ENCODE peak calls at places on chromosomes 16 and 17, in six cellular contexts. J is tibial nerve, W is nephron progenitor cell, E is kidney epithelial cell, C is choroid plexus epithelial cell, I is transverse colon. V is an unnamed sample.
A peak's percentile ranks its signal among the peaks of the same experiment; 100 is the strongest.

GRCh38 chr17:4001048-4001590 is 36.9 kb upstream of the ATP2A3 start:
- DNase-seq in J (no peak), E (no peak), W (no peak), C (no peak), I (no peak), V (no peak)

GRCh38 chr17:32335046-32335445 is 6.9 kb downstream of the C17orf75 start:
- DNase-seq in I (no peak), W (no peak), C (no peak), J (no peak), E (no peak), V (no peak)

GRCh38 chr17:5509482-5509881 is 23.1 kb downstream of the MIS12 start:
- DNase-seq in C (peak; percentile 48), W (no peak), J (no peak), E (no peak), I (no peak), V (peak; percentile 16)

GRCh38 chr17:64406321-64407200 is 15.9 kb upstream of the PECAM1 start:
- DNase-seq in J (no peak), E (no peak), I (no peak), C (peak; percentile 28), W (no peak), V (peak; percentile 47)

GRCh38 chr17:46121165-46121764 is 72.0 kb downstream of the KANSL1 start:
- DNase-seq in E (no peak), W (no peak), C (no peak), J (no peak), I (no peak), V (no peak)

GRCh38 chr16:31477220-31478216 is 5.4 kb upstream of the SLC5A2 start:
- DNase-seq in I (peak; percentile 92), C (no peak), W (peak; percentile 85), E (no peak), J (no peak), V (no peak)

GRCh38 chr17:50708050-50709000 is 611 bp upstream of the ANKRD40 start:
- DNase-seq in C (peak; percentile 59), E (no peak), J (no peak), I (no peak), W (no peak), V (no peak)

GRCh38 chr16:12580809-12581208 is 222.9 kb downstream of the CPPED1 start:
- DNase-seq in W (no peak), I (no peak), E (no peak), C (no peak), J (no peak), V (no peak)

GRCh38 chr17:54901230-54901847 is 687 bp downstream of the TOM1L1 start:
- DNase-seq in J (no peak), W (no peak), I (peak; percentile 28), E (peak; percentile 38), C (no peak), V (peak; percentile 96)

GRCh38 chr17:67401598-67402504 is 24.8 kb downstream of the PITPNC1 start:
- DNase-seq in E (no peak), C (no peak), W (no peak), J (no peak), I (no peak), V (no peak)

GRCh38 chr16:56203052-56203451 is 11.8 kb downstream of the GNAO1 start:
- DNase-seq in C (peak; percentile 9), E (no peak), J (no peak), I (peak; percentile 23), W (peak; percentile 21), V (peak; percentile 70)

GRCh38 chr17:16969931-16970906 is 1.7 kb downstream of the TNFRSF13B start:
- DNase-seq in J (no peak), C (no peak), I (peak; percentile 46), W (no peak), E (no peak), V (no peak)

GRCh38 chr17:48244121-48244711 is 136.7 kb downstream of the SNX11 start:
- DNase-seq in C (peak; percentile 31), W (no peak), I (peak; percentile 37), E (peak; percentile 69), J (no peak), V (no peak)

GRCh38 chr17:65588194-65588808 is 26.9 kb upstream of the AXIN2 start:
- DNase-seq in C (no peak), E (no peak), W (no peak), I (peak; percentile 78), J (no peak), V (no peak)

GRCh38 chr16:88284626-88285513 is 97.9 kb upstream of the ZNF469 start:
- DNase-seq in J (no peak), I (no peak), E (no peak), W (no peak), C (no peak), V (no peak)

GRCh38 chr17:77842906-77843249 is 115.6 kb upstream of the TNRC6C start:
- DNase-seq in E (no peak), J (no peak), C (no peak), W (no peak), I (no peak), V (no peak)

GRCh38 chr17:42131971-42132370 is 9.4 kb downstream of the HSPB9 start:
- DNase-seq in C (peak; percentile 35), J (no peak), I (no peak), W (no peak), E (no peak), V (no peak)

GRCh38 chr17:4881761-4882555 is 17.4 kb upstream of the C17orf107 start:
- DNase-seq in I (peak; percentile 80), E (no peak), C (peak; percentile 61), W (peak; percentile 65), J (no peak), V (peak; percentile 78)

GRCh38 chr17:49101054-49101534 is 31.5 kb upstream of the B4GALNT2 start:
- DNase-seq in W (no peak), C (peak; percentile 60), E (no peak), J (no peak), I (no peak), V (no peak)

GRCh38 chr17:7023576-7024401 is 939 bp downstream of the BCL6B start:
- DNase-seq in C (peak; percentile 92), J (peak; percentile 87), E (peak; percentile 51), I (peak; percentile 96), W (peak; percentile 94), V (peak; percentile 13)

GRCh38 chr17:77846531-77847085 is 111.9 kb upstream of the TNRC6C start:
- DNase-seq in E (no peak), J (no peak), W (no peak), I (no peak), C (no peak), V (no peak)

GRCh38 chr17:74008196-74008595 is 195.3 kb upstream of the RPL38 start:
- DNase-seq in W (no peak), I (peak; percentile 11), J (no peak), E (no peak), C (peak; percentile 2), V (peak; percentile 6)
- TF ChIP-seq CTCF in W (no peak), I (peak; percentile 10), J (no peak), E (no peak), C (peak; percentile 13), V (no peak)

DNA sequence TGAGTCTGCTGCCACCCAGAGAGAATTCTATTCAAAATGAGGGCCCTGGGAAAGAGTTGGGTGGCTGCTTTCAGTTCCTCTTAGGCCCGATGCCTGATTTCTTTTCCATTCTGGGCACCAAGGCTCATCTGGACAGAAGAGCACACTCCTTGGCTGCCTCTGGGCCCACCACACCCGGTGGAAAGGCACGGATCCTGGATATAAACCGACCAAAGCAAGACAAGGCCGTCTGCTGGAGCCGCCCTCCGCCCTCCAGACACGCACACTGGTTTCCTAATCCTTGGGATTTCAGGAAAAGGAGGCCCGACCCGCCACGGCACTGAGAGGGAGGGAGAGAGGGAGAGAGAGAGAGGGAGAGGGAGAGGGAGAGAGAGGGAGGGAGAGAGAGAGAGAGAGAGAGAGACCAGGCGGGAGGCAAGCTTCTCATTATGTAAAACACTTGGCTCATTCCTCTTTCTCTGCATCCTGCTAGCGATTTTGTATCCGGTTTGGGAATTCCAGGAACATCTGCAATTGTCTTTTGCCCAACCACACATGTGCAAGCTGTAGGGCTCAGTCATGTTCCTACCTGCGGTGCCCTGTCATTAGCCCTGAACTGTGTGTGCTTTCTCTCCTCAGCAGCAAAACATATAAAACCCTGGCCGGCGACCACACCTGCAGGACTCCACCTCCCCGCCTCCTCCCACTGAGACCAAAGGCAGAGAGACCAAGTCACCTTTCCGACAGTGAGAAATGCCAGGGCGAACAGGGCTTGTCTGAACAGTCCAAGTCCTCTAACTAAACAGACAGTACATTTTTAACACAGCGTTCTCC is 347.2 kb downstream of the SOX9 start:
- DNase-seq in W (no peak), I (peak; percentile 87), J (peak; percentile 49), E (no peak), C (peak; percentile 40), V (peak; percentile 94)
- TF ChIP-seq CTCF in W (no peak), I (no peak), J (peak; percentile 18), E (no peak), C (no peak), V (no peak)

GRCh38 chr16:23516366-23517137 is 6.3 kb upstream of the GGA2 start:
- DNase-seq in C (no peak), W (no peak), J (no peak), I (no peak), E (no peak), V (no peak)

GRCh38 chr16:23512168-23512695 is 1.9 kb upstream of the GGA2 start:
- DNase-seq in I (no peak), C (no peak), E (no peak), J (no peak), W (no peak), V (no peak)

GRCh38 chr16:23511731-23512130 is 1.4 kb upstream of the GGA2 start:
- DNase-seq in I (no peak), J (no peak), C (no peak), W (no peak), E (no peak), V (no peak)

GRCh38 chr16:23515881-23516280 is 5.6 kb upstream of the GGA2 start:
- DNase-seq in C (no peak), J (no peak), W (no peak), I (no peak), E (no peak), V (no peak)

DNA sequence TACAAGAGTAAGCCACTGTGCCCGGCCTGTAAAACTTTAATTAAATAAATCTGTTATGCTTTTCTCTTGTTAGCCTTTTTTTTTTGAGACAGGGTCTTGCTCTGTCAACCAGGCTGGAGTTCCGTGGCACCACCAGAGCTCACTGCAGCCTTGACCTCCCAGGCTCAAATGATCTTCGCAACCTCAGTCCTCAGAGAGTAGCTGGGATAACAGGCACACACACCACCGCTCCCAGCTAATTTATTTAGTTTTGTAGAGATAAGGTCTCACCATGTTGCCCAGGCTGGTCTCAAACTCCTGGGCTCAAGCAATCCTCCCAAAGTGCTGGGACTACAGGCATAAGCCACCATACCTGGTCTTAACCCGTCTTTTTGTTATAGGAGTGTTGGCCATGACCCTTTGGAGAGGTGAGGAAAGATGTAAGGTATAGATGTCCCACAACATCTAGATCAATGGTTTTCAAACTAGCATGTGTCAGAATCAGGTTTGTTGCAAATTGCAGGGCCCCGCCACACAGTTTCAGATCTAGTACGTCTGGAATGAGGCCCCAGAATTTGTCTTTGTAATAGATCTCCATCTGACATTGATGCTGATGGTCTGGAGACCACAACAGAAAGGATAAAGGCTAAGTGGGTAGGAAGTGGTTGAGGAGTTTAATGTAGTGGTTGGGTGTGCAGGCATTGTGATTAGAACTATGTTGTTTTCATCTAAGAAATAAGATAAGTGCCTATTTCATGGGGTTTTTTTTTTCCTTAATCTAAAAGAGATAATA is 4.3 kb upstream of the GGA2 start:
- DNase-seq in W (no peak), E (no peak), C (no peak), I (no peak), J (no peak), V (no peak)
- TF ChIP-seq CTCF in W (no peak), E (no peak), C (no peak), I (no peak), J (no peak), V (no peak)

DNA sequence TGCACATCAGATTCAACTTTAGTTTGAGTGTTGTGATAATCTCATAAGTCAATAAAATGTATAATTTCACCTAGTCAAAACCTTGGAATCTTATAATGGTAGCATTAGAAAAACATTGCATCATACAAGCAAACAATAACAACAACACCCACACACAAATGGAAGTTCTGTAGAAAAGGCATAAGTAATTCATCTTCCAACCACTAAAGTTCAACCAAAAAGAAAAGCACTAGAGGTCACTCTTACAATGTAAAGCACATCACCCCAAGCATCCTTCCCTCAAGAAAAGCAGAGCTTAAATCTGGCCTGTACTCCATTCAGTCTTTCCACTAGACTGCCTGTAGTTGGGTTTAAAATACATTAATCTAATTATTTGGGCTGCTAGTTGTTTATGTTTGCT is 1.8 kb downstream of the CNTNAP4 start:
- DNase-seq in W (no peak), J (no peak), I (no peak), E (no peak), C (peak; percentile 3), V (peak; percentile 53)
- TF ChIP-seq CTCF in W (peak; percentile 37), J (no peak), I (peak; percentile 12), E (no peak), C (no peak), V (peak; percentile 47)

V was measured in MCF 10A.